ENCODE peak calls at places on chromosomes 13 and 19, in four cellular contexts. B is neural crest cell, N is tibial artery, R is lower lobe of right lung. E is an unnamed sample.

GRCh38 chr19:13966684-13967128 is 14.4 kb downstream of the DCAF15 start:
- DNase-seq in R (no peak), B (no peak), N (no peak), E (no peak)

GRCh38 chr19:41701401-41702075 is 6.9 kb upstream of the CEACAM5 start:
- DNase-seq in B (no peak), R (no peak), N (no peak), E (peak)

GRCh38 chr19:42091300-42092266 is 15.6 kb downstream of the ZNF574 start:
- DNase-seq in B (no peak), R (no peak), N (no peak), E (no peak)

GRCh38 chr13:23608704-23609413 is 38.6 kb downstream of the TNFRSF19 start:
- DNase-seq in B (no peak), R (peak), N (peak), E (peak)

GRCh38 chr19:3358919-3359849 is 7.2 kb upstream of the NFIC start:
- DNase-seq in R (peak), B (no peak), N (peak), E (no peak)

GRCh38 chr13:20465218-20465879 is 60.3 kb downstream of the CRYL1 start:
- DNase-seq in B (no peak), R (no peak), N (no peak), E (no peak)

GRCh38 chr19:47633516-47633915 is 24.6 kb downstream of the BICRA start:
- DNase-seq in B (no peak), N (no peak), R (no peak), E (no peak)

GRCh38 chr13:38024431-38024830 is 154.9 kb upstream of the TRPC4 start:
- DNase-seq in B (no peak), N (no peak), R (no peak), E (no peak)

GRCh38 chr13:39297664-39298171 is 259.5 kb downstream of the NHLRC3 start:
- DNase-seq in R (no peak), N (no peak), B (no peak), E (no peak)

GRCh38 chr19:14378890-14379289 is 2.4 kb upstream of the ADGRE5 start:
- DNase-seq in B (no peak), R (no peak), N (no peak), E (no peak)

GRCh38 chr19:30447276-30447870 is 75.2 kb downstream of the ZNF536 start:
- DNase-seq in B (no peak), N (no peak), R (no peak), E (no peak)

GRCh38 chr19:35439921-35440320 is 8.1 kb upstream of the FFAR2 start:
- DNase-seq in B (no peak), N (no peak), R (no peak), E (no peak)

GRCh38 chr13:43023244-43023931 is at the start of gene DNAJC15:
- DNase-seq in B (peak), N (peak), R (peak), E (peak)

GRCh38 chr13:80336335-80336734 is 4.6 kb downstream of the SPRY2 start:
- DNase-seq in N (no peak), R (no peak), B (no peak), E (no peak)

GRCh38 chr13:77980592-77980991 is 62.0 kb upstream of the EDNRB start:
- DNase-seq in B (no peak), R (no peak), N (no peak), E (no peak)

GRCh38 chr19:3785464-3785937 is 680 bp downstream of the MATK start:
- DNase-seq in R (no peak), N (no peak), B (no peak), E (no peak)

GRCh38 chr19:38500450-38500849 is 67.0 kb downstream of the RYR1 start:
- DNase-seq in B (no peak), N (no peak), R (no peak), E (no peak)

GRCh38 chr19:47417746-47418594 is 1.4 kb downstream of the MEIS3 start:
- DNase-seq in N (no peak), B (no peak), R (peak), E (no peak)

GRCh38 chr13:23871616-23872220 is 17.5 kb downstream of the MIPEP start:
- DNase-seq in N (no peak), B (no peak), R (no peak), E (no peak)

GRCh38 chr13:100665403-100665802 is 9.2 kb downstream of the TMTC4 start:
- DNase-seq in R (no peak), B (no peak), N (no peak), E (no peak)

GRCh38 chr19:51064534-51065220 is at the start of gene KLK13:
- DNase-seq in B (no peak), R (peak), N (no peak), E (peak)

GRCh38 chr19:3338541-3339181 is 27.7 kb upstream of the NFIC start:
- DNase-seq in N (peak), B (no peak), R (peak), E (no peak)

GRCh38 chr13:103351035-103351828 is 285.0 kb upstream of the SLC10A2 start:
- DNase-seq in N (no peak), R (no peak), B (no peak), E (no peak)

GRCh38 chr13:52884429-52884828 is 36.0 kb upstream of the PCDH8 start:
- DNase-seq in R (no peak), B (no peak), N (no peak), E (no peak)

GRCh38 chr19:48578891-48579290 is 26.9 kb downstream of the SULT2B1 start:
- DNase-seq in B (no peak), R (no peak), N (no peak), E (no peak)

GRCh38 chr19:23440791-23441190 is 45.5 kb upstream of the ZNF91 start:
- DNase-seq in N (no peak), B (no peak), R (no peak), E (no peak)

GRCh38 chr13:49216334-49216733 is 3.8 kb upstream of the MLNR start:
- DNase-seq in N (no peak), B (no peak), R (no peak), E (no peak)

GRCh38 chr13:49217962-49218492 is 2.1 kb upstream of the MLNR start:
- DNase-seq in N (no peak), B (no peak), R (no peak), E (no peak)

GRCh38 chr13:49213539-49213938 is 6.6 kb upstream of the MLNR start:
- DNase-seq in B (no peak), R (no peak), N (no peak), E (no peak)

GRCh38 chr13:49213997-49214916 is 5.9 kb upstream of the MLNR start:
- DNase-seq in B (no peak), N (no peak), R (no peak), E (no peak)

DNA sequence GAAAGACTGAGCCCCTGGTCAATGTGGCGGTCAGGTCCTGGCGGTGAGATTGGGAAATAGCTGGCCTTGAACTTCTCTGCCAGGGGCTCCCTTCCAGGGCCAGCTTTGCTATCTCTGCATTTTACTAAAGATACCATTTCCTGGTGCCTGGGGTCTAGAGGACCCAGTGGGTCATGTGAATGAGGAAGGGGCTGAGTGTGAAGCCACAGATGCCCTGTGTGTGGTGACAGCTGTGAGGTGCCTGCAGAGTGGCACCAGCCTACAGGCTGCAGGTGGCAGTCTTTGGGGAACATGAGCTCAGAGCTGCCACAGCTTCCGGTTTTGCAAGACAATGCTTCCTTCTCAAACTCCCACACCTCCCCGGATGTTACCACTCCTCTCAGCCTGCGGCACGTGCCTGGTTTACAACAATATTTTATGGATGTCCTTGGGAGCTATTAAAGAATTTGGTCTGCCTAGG is 5.2 kb upstream of the MLNR start:
- DNase-seq in N (peak), B (no peak), R (peak), E (no peak)
- TF ChIP-seq CTCF in N (no peak), B (no peak), R (peak), E (no peak)

GRCh38 chr13:26051231-26052135 is at the start of gene SHISA2:
- DNase-seq in R (peak), N (no peak), B (peak), E (peak)

GRCh38 chr13:26048745-26049144 is 3.1 kb downstream of the SHISA2 start:
- DNase-seq in R (no peak), N (no peak), B (no peak), E (no peak)

GRCh38 chr13:26050568-26051230 is 1.1 kb downstream of the SHISA2 start:
- DNase-seq in N (no peak), B (peak), R (peak), E (peak)

GRCh38 chr13:26053418-26053980 is 1.7 kb upstream of the SHISA2 start:
- DNase-seq in N (no peak), B (no peak), R (no peak), E (no peak)

GRCh38 chr13:26052136-26052736 is 420 bp upstream of the SHISA2 start:
- DNase-seq in R (no peak), N (no peak), B (no peak), E (no peak)
- TF ChIP-seq CTCF in R (no peak), N (no peak), B (no peak), E (no peak)

GRCh38 chr19:18636969-18637629 is at the start of gene KLHL26:
- DNase-seq in R (no peak), N (no peak), B (no peak), E (no peak)

GRCh38 chr19:18635831-18636182 is 1.0 kb upstream of the KLHL26 start:
- DNase-seq in N (no peak), R (no peak), B (no peak), E (no peak)

GRCh38 chr19:18634612-18635290 is 2.1 kb upstream of the KLHL26 start:
- DNase-seq in B (no peak), N (no peak), R (no peak), E (no peak)

GRCh38 chr19:18636183-18636968 is 452 bp upstream of the KLHL26 start:
- DNase-seq in R (peak), B (peak), N (peak), E (peak)

DNA sequence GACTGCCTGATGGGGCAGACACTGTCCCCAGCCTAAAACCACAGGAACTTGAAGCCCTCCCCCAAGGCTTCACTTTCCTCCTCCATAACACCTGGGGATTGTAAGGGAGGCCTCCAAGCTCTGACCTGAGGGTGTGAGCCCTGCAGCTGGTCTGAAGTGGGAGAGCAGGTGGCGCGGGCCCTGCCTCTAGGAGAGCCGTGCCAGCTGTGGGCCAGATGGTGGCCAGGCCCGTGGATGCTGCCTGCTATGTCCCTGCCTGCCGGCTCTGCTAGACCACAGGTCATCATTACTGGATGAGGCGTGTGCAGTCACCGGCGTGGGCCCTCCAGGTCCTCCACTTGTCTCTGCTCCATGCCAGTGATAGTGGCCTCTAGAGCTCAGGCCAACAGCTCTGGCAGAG is 3.5 kb upstream of the KLHL26 start:
- DNase-seq in B (no peak), N (no peak), R (no peak), E (no peak)
- TF ChIP-seq CTCF in B (no peak), N (no peak), R (no peak), E (no peak)

DNA sequence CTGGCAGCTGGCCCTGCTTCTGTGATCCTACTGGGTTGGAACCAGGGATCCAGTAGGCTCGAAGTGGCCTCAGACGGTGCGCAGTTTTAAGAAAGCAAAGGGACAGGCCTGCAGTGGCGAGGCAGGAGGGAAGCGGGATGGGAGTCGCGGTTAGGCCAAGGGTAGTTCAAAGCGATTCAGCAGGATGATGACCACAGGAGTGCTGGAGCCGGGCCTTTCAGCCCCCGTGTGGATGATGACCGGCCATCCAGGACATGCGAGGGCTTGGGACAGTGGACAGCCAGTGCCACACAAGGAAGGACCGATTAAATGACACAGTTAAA is 853 bp downstream of the RNASEH2B start:
- DNase-seq in B (peak), R (no peak), N (peak), E (peak)
- TF ChIP-seq CTCF in B (no peak), R (no peak), N (no peak), E (no peak)

DNA sequence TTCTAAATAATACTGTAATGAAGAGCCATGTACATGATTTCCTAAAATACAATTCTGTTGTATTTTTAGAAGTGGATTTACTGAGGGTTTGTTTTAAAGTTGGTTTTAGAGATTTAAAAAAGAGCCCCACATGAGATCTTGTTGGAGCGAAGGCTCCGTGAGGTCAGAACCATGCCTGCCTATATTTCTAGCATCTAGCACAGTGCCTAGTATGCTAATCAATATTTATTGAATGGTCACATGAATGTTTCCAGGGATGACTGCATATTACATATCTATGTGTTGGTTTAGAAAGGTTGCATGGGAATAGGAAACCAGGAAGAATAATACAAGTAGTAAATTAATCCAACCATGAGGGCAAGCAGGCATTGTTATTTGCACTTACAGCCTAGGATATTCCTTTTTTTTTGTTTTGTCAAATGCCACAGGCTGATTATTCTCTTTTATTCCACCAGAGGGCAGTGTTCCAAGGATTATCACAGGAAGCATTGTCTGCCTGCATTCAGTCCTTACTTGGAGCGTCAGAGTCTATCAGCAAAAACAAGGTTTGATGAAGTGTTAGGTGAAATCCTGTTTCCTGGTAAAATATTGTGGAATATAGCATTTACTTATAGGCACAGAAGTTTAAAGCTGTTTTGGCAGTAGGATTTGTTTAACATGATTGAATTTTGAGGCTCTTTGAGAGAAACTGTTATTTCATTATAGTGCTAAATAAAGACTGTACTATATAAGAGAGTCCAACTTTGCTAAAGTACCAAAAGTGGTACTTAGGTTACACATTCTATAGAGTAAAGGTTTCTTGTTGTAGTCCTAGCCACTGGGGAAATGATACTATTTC is 46.8 kb downstream of the COG3 start:
- DNase-seq in R (no peak), N (no peak), B (peak), E (peak)
- TF ChIP-seq CTCF in R (peak), N (peak), B (peak), E (peak)

GRCh38 chr19:43779820-43780219 is 953 bp downstream of the KCNN4 start:
- DNase-seq in B (no peak), R (no peak), N (no peak), E (no peak)
- TF ChIP-seq CTCF in B (no peak), R (no peak), N (no peak), E (no peak)